ENCODE peak calls at places on chromosomes 4 and X, in eight cellular contexts. A, K, S, F, E, B, U and D are unnamed samples.

GRCh38 chr4:140626982-140627381 is 58.2 kb upstream of the UCP1 start:
- DNase-seq in A (no peak), F (no peak), K (no peak), B (no peak), S (no peak), E (no peak), U (no peak), D (no peak)

GRCh38 chr4:10783351-10783750 is 98.8 kb upstream of the CLNK start:
- DNase-seq in F (no peak), U (no peak), E (no peak), B (no peak), A (no peak), S (no peak), K (no peak), D (no peak)

GRCh38 chrX:19673334-19674040 is 158.2 kb upstream of the MAP3K15 start:
- DNase-seq in E (peak), U (no peak), F (no peak), B (peak), K (no peak), S (no peak), A (peak), D (peak)

GRCh38 chr4:137905930-137906329 is 336.2 kb downstream of the SLC7A11 start:
- DNase-seq in K (no peak), F (no peak), U (no peak), A (no peak), S (no peak), E (peak), B (no peak), D (no peak)

GRCh38 chrX:68511255-68511654 is 12.4 kb downstream of the YIPF6 start:
- DNase-seq in K (no peak), U (peak), A (no peak), F (no peak), E (peak), B (peak), S (peak), D (no peak)

GRCh38 chr4:83071116-83071515 is 36.1 kb downstream of the COPS4 start:
- DNase-seq in U (no peak), F (no peak), S (no peak), B (no peak), E (no peak), K (no peak), A (no peak), D (no peak)

GRCh38 chr4:84499065-84499982 is at the start of gene NKX6-1:
- DNase-seq in K (no peak), S (no peak), F (no peak), B (no peak), U (no peak), A (no peak), E (peak), D (no peak)

GRCh38 chr4:56743550-56743949 is 62.5 kb upstream of the HOPX start:
- DNase-seq in A (no peak), F (no peak), K (no peak), S (no peak), U (no peak), E (no peak), B (no peak), D (no peak)

GRCh38 chr4:15233626-15234025 is 194.2 kb upstream of the C1QTNF7 start:
- DNase-seq in S (no peak), A (no peak), E (no peak), B (peak), U (no peak), K (no peak), F (no peak), D (no peak)

GRCh38 chr4:182231080-182231479 is 12.1 kb upstream of the TENM3 start:
- DNase-seq in A (no peak), K (no peak), F (no peak), E (no peak), U (no peak), B (no peak), S (no peak), D (no peak)

GRCh38 chr4:78945638-78946179 is 6.5 kb upstream of the PAQR3 start:
- DNase-seq in B (no peak), S (no peak), E (no peak), A (no peak), K (no peak), U (no peak), F (no peak), D (no peak)

GRCh38 chr4:115121351-115122043 is 8.1 kb upstream of the NDST4 start:
- DNase-seq in E (no peak), K (no peak), A (no peak), B (no peak), U (no peak), F (no peak), S (no peak), D (no peak)

GRCh38 chr4:53997901-53998300 is 66.5 kb downstream of the CHIC2 start:
- DNase-seq in U (no peak), A (no peak), E (no peak), K (no peak), B (no peak), F (no peak), S (no peak), D (no peak)

GRCh38 chr4:16240300-16240699 is 14.0 kb upstream of the TAPT1 start:
- DNase-seq in A (no peak), K (no peak), S (peak), B (no peak), U (no peak), E (no peak), F (no peak), D (no peak)

GRCh38 chr4:2274320-2275043 is 12.6 kb upstream of the MXD4 start:
- DNase-seq in F (no peak), E (no peak), U (no peak), B (no peak), K (no peak), S (no peak), A (no peak), D (no peak)

GRCh38 chr4:123867910-123868587 is 471.5 kb downstream of the SPRY1 start:
- DNase-seq in F (no peak), U (no peak), K (no peak), B (no peak), S (no peak), A (no peak), E (no peak), D (no peak)

GRCh38 chr4:40187386-40187913 is 9.4 kb upstream of the RHOH start:
- DNase-seq in A (no peak), B (no peak), E (no peak), K (no peak), S (no peak), F (no peak), U (no peak), D (no peak)

GRCh38 chr4:112852586-112852985 is 196.9 kb upstream of the ANK2 start:
- DNase-seq in S (no peak), E (no peak), A (no peak), K (no peak), U (no peak), B (no peak), F (no peak), D (no peak)

GRCh38 chrX:3154386-3154991 is 113.2 kb downstream of the ARSF start:
- DNase-seq in K (no peak), A (no peak), E (no peak), F (no peak), U (no peak), B (no peak), S (no peak), D (no peak)

GRCh38 chrX:154738013-154738738 is 12.7 kb downstream of the GAB3 start:
- DNase-seq in B (no peak), E (peak), F (no peak), A (no peak), K (no peak), S (no peak), U (no peak), D (peak)

GRCh38 chr4:150251752-150252190 is 173.5 kb downstream of the DCLK2 start:
- DNase-seq in K (no peak), B (no peak), A (no peak), U (no peak), E (no peak), F (no peak), S (no peak), D (no peak)

GRCh38 chr4:650461-650860 is 23.6 kb downstream of the ATP5ME start:
- DNase-seq in U (no peak), F (no peak), E (no peak), S (no peak), A (no peak), K (no peak), B (no peak), D (no peak)

GRCh38 chr4:141255016-141255415 is 34.3 kb downstream of the ZNF330 start:
- DNase-seq in F (no peak), S (no peak), E (no peak), A (no peak), K (no peak), B (no peak), U (no peak), D (no peak)

GRCh38 chrX:41384041-41384705 is 50.2 kb downstream of the DDX3X start:
- DNase-seq in U (peak), A (peak), F (peak), S (no peak), B (no peak), E (peak), K (peak), D (peak)

GRCh38 chr4:152780267-152780811 is 585 bp downstream of the ARFIP1 start:
- DNase-seq in F (peak), S (no peak), K (no peak), U (peak), B (no peak), E (peak), A (no peak), D (no peak)

GRCh38 chr4:8087921-8088495 is 70.6 kb downstream of the ABLIM2 start:
- DNase-seq in E (no peak), F (no peak), B (no peak), U (no peak), K (no peak), S (no peak), A (no peak), D (peak)

GRCh38 chr4:108396900-108397299 is 223.5 kb upstream of the RPL34 start:
- DNase-seq in E (no peak), F (no peak), B (no peak), K (no peak), A (no peak), S (no peak), U (no peak), D (no peak)

GRCh38 chrX:80471582-80471981 is 51.3 kb downstream of the TENT5D start:
- DNase-seq in S (no peak), F (no peak), E (no peak), U (no peak), A (no peak), B (no peak), K (no peak), D (no peak)

GRCh38 chr4:140448830-140449229 is 21.4 kb upstream of the CLGN start:
- DNase-seq in E (no peak), U (no peak), S (no peak), A (no peak), K (no peak), F (no peak), B (no peak), D (no peak)

GRCh38 chr4:150402968-150403367 is 179.0 kb upstream of the MAB21L2 start:
- DNase-seq in U (no peak), K (no peak), F (no peak), E (no peak), B (no peak), A (no peak), S (peak), D (peak)

GRCh38 chr4:150890246-150890645 is 124.8 kb downstream of the LRBA start:
- DNase-seq in B (no peak), K (no peak), F (no peak), U (no peak), S (no peak), A (no peak), E (no peak), D (no peak)

GRCh38 chrX:68934922-68935321 is 106.1 kb downstream of the EFNB1 start:
- DNase-seq in F (no peak), A (no peak), B (no peak), K (no peak), E (no peak), S (no peak), U (no peak), D (no peak)

GRCh38 chr4:2049381-2049780 is 9.7 kb upstream of the NAT8L start:
- DNase-seq in S (no peak), A (no peak), E (no peak), F (no peak), K (no peak), U (no peak), B (no peak), D (no peak)

GRCh38 chrX:84168095-84168494 is 19.9 kb downstream of the RPS6KA6 start:
- DNase-seq in K (no peak), U (no peak), B (no peak), E (no peak), S (no peak), F (no peak), A (no peak), D (no peak)

GRCh38 chrX:69565247-69565815 is 50.6 kb upstream of the EDA start:
- DNase-seq in A (no peak), B (no peak), S (no peak), E (no peak), F (no peak), K (no peak), U (no peak), D (no peak)

GRCh38 chr4:119300388-119301131 is 21.4 kb downstream of the FABP2 start:
- DNase-seq in B (peak), F (peak), S (peak), E (peak), A (peak), K (peak), U (peak), D (peak)

GRCh38 chrX:69948398-69948797 is 101.3 kb downstream of the AWAT2 start:
- DNase-seq in B (no peak), F (no peak), A (no peak), U (no peak), K (no peak), E (no peak), S (no peak), D (no peak)

GRCh38 chr4:121668368-121669162 is 28.2 kb downstream of the ANXA5 start:
- DNase-seq in U (no peak), A (no peak), E (peak), F (no peak), K (no peak), B (no peak), S (no peak), D (no peak)

GRCh38 chrX:54483946-54484345 is 12.1 kb downstream of the FGD1 start:
- DNase-seq in K (no peak), B (no peak), U (no peak), A (no peak), S (no peak), E (no peak), F (no peak), D (no peak)